ENCODE peak calls at places on chromosomes 16 and 17, in four cellular contexts. O is H1, Y is K562, V is HCT116. B is an unnamed sample.

GRCh38 chr17:51721711-51722110 is 436.8 kb downstream of the CA10 start:
- DNase-seq in V (no peak), O (no peak), Y (no peak), B (no peak)

GRCh38 chr16:68377221-68377620 is 66.4 kb downstream of the PRMT7 start:
- DNase-seq in V (no peak), Y (no peak), O (no peak), B (no peak)

GRCh38 chr17:34269969-34270368 is at the start of gene CCL7:
- DNase-seq in O (no peak), V (no peak), Y (no peak), B (no peak)

GRCh38 chr17:61414141-61414935 is 14.7 kb downstream of the TBX2 start:
- DNase-seq in Y (peak), O (peak), V (no peak), B (no peak)

GRCh38 chr17:15782809-15783208 is 50.7 kb downstream of the TBC1D26 start:
- DNase-seq in Y (no peak), O (no peak), V (no peak), B (no peak)

GRCh38 chr16:7390974-7391373 is 58.3 kb downstream of the RBFOX1 start:
- DNase-seq in O (no peak), V (no peak), Y (no peak), B (no peak)

GRCh38 chr17:34401165-34401564 is 38.1 kb upstream of the CCL1 start:
- DNase-seq in Y (no peak), V (no peak), O (no peak), B (no peak)

GRCh38 chr17:68305132-68305531 is 13.8 kb downstream of the ARSG start:
- DNase-seq in O (no peak), V (no peak), Y (no peak), B (no peak)

GRCh38 chr16:74760007-74760767 is 14.4 kb downstream of the FA2H start:
- DNase-seq in V (no peak), Y (no peak), O (no peak), B (no peak)

GRCh38 chr17:350706-351435 is 1.7 kb downstream of the RPH3AL start:
- DNase-seq in V (no peak), O (no peak), Y (no peak), B (peak)

GRCh38 chr17:57935833-57936807 is 19.1 kb downstream of the CUEDC1 start:
- DNase-seq in O (no peak), V (no peak), Y (no peak), B (peak)

GRCh38 chr16:50602531-50603205 is 54.5 kb downstream of the NKD1 start:
- DNase-seq in O (no peak), V (no peak), Y (no peak), B (no peak)

GRCh38 chr16:15403392-15403995 is 7.9 kb downstream of the MPV17L start:
- DNase-seq in Y (no peak), V (no peak), O (no peak), B (no peak)

GRCh38 chr17:15006421-15006820 is 258.7 kb downstream of the PMP22 start:
- DNase-seq in O (no peak), V (no peak), Y (no peak), B (no peak)

GRCh38 chr16:15952265-15952711 is 2.9 kb downstream of the ABCC1 start:
- DNase-seq in Y (no peak), V (no peak), O (no peak), B (peak)

GRCh38 chr16:57769541-57770145 is 32.6 kb downstream of the KIFC3 start:
- DNase-seq in Y (no peak), O (peak), V (no peak), B (no peak)

GRCh38 chr17:79951361-79952264 is 84.1 kb downstream of the TBC1D16 start:
- DNase-seq in O (no peak), Y (no peak), V (no peak), B (peak)

GRCh38 chr17:73799781-73800627 is 155.8 kb upstream of the SDK2 start:
- DNase-seq in O (no peak), V (no peak), Y (no peak), B (no peak)

GRCh38 chr17:42843358-42843934 is 934 bp upstream of the AOC2 start:
- DNase-seq in V (peak), O (no peak), Y (peak), B (peak)

GRCh38 chr16:51161440-51162195 is 10.5 kb upstream of the SALL1 start:
- DNase-seq in Y (no peak), O (peak), V (no peak), B (no peak)

GRCh38 chr16:27795992-27796614 is 246.2 kb downstream of the KATNIP start:
- DNase-seq in O (peak), Y (peak), V (peak), B (peak)

GRCh38 chr17:36183001-36183810 is 6.8 kb upstream of the TBC1D3B start:
- DNase-seq in O (peak), Y (peak), V (peak), B (peak)

GRCh38 chr17:38322156-38322779 is 21.5 kb downstream of the GPR179 start:
- DNase-seq in O (peak), Y (peak), V (peak), B (peak)

GRCh38 chr17:17325816-17326215 is 22.6 kb downstream of the NT5M start:
- DNase-seq in O (no peak), Y (no peak), V (no peak), B (no peak)

GRCh38 chr17:7782237-7782636 is 51.8 kb upstream of the KDM6B start:
- DNase-seq in Y (no peak), O (no peak), V (no peak), B (no peak)

GRCh38 chr16:31819948-31820347 is 53.7 kb upstream of the ZNF267 start:
- DNase-seq in O (no peak), V (no peak), Y (no peak), B (no peak)

GRCh38 chr17:21512307-21513011 is 136.3 kb downstream of the KCNJ12 start:
- DNase-seq in Y (no peak), O (no peak), V (no peak), B (no peak)

GRCh38 chr17:40004712-40005111 is 10.5 kb upstream of the CSF3 start:
- DNase-seq in Y (no peak), V (no peak), O (no peak), B (no peak)

GRCh38 chr16:48608452-48608851 is 1.5 kb downstream of the N4BP1 start:
- DNase-seq in Y (no peak), V (no peak), O (no peak), B (no peak)

GRCh38 chr17:72943826-72944689 is 148.4 kb downstream of the SLC39A11 start:
- DNase-seq in O (no peak), V (no peak), Y (no peak), B (no peak)

GRCh38 chr16:28538733-28539596 is at the start of gene NUPR1:
- DNase-seq in Y (no peak), O (no peak), V (no peak), B (peak)

GRCh38 chr17:77326636-77327035 is 185.9 kb downstream of the SEC14L1 start:
- DNase-seq in Y (no peak), V (no peak), O (no peak), B (no peak)

GRCh38 chr16:22937169-22937568 is 123.2 kb downstream of the HS3ST2 start:
- DNase-seq in Y (no peak), V (no peak), O (no peak), B (no peak)

GRCh38 chr17:50661795-50662391 is 27.2 kb downstream of the ABCC3 start:
- DNase-seq in V (peak), O (no peak), Y (peak), B (peak)

GRCh38 chr17:44911133-44912001 is 3.9 kb downstream of the GFAP start:
- DNase-seq in Y (peak), O (peak), V (peak), B (peak)

GRCh38 chr16:49483251-49483650 is 109.6 kb downstream of the C16orf78 start:
- DNase-seq in Y (no peak), O (no peak), V (no peak), B (no peak)

GRCh38 chr17:54780238-54780637 is 120.4 kb upstream of the TOM1L1 start:
- DNase-seq in V (no peak), O (no peak), Y (no peak), B (no peak)

DNA sequence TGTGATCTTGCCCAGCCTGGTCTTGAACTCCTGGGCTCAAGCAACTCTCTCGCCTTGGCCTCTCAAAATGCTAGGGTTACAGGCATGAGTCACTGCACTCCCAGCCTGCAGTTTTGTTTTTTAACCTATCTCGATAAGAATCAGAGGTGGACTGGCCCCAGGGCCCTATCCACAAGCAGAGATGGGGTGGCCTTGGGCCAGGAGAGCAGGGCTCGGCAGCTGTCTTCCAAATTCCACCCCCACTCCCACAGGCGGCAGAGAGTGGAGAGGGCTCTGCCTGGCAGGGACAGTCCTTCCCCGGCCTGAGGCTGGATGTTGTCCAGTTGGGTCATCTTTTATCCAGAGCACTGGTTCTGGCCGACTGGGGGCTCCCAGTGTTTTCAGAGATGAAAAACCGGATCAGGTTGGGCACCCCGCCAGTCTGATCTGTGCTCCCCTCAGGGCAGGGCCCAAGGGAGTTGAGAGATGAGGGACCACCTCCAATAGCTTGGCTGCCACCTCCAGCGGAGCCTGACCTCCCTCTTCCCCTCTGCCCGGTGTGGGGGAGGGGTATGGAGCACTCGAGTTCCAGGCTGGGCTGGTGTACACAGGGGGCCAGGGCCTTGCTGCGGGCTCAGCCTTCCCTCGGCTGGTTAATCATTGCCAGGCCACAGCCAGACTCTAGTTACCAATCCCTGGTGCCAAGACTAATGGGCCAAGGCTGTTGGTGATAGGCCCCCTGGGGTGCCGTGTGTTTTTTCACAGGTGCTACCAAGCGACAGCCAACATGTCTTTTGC is 30.3 kb upstream of the MYO15B start:
- DNase-seq in Y (peak), O (no peak), V (no peak), B (peak)
- TF ChIP-seq FOSL1 in Y (peak), O (no peak), V (no peak), B (peak)

GRCh38 chr17:32964541-32964940 is 27.1 kb upstream of the SPACA3 start:
- DNase-seq in V (no peak), O (no peak), Y (no peak), B (no peak)
- TF ChIP-seq FOSL1 in V (no peak), O (no peak), Y (no peak), B (no peak)

GRCh38 chr16:88638323-88639230 is at the start of gene IL17C:
- DNase-seq in V (no peak), O (peak), Y (peak), B (no peak)
- TF ChIP-seq FOSL1 in V (no peak), O (no peak), Y (no peak), B (no peak)

DNA sequence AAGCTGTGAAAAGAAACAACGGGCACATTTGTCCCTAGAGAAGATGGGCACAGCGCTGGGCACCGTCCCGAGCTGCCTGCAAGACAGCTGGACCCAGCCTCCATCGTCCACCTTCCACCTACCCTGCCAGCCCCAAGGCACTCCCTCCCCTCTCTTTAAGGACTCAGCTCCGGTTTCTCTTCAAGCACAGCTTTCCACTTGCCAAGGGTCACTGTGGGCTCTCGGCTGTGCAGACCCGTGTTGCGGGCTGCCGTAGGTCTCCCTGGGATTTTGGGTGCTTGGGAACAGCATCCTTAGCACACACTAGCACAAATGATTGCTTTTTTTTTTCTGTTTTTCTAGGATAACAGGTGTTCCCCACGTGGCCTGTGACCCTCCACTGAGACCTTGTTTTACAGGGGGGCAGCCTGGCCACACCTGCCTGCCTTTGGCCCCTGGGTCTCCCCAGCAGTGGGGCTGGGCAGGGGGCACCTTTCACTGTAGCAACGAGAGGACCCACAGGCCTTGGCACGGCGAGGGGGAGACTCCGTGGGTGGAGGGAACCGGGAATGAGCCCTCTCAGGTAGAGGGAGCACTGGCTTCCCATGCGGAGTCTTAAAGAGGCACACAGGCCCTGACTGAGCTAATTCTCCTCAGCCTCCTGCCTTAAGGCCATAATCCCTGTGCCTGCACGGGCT is 1.4 kb downstream of the CHMP6 start:
- DNase-seq in Y (no peak), V (no peak), O (no peak), B (no peak)
- TF ChIP-seq FOSL1 in Y (no peak), V (no peak), O (no peak), B (no peak)

GRCh38 chr17:59371426-59372099 is 40.1 kb downstream of the YPEL2 start:
- DNase-seq in Y (no peak), O (no peak), V (no peak), B (peak)
- TF ChIP-seq FOSL1 in Y (no peak), O (no peak), V (no peak), B (no peak)

GRCh38 chr16:84310642-84311041 is 16.0 kb downstream of the WFDC1 start:
- DNase-seq in Y (no peak), V (no peak), O (no peak), B (no peak)

GRCh38 chr16:84314373-84314772 is 19.7 kb downstream of the WFDC1 start:
- DNase-seq in Y (no peak), O (no peak), V (no peak), B (no peak)

GRCh38 chr16:84314814-84315213 is 20.1 kb downstream of the WFDC1 start:
- DNase-seq in V (no peak), O (no peak), Y (no peak), B (no peak)

GRCh38 chr16:84313921-84314320 is 19.2 kb downstream of the WFDC1 start:
- DNase-seq in Y (no peak), O (no peak), V (no peak), B (no peak)

GRCh38 chr16:84312783-84313382 is 18.2 kb downstream of the WFDC1 start:
- DNase-seq in O (peak), Y (no peak), V (peak), B (no peak)
- TF ChIP-seq FOSL1 in O (no peak), Y (no peak), V (no peak), B (no peak)

GRCh38 chr16:66298571-66299120 is 67.8 kb upstream of the CDH5 start:
- DNase-seq in O (no peak), V (no peak), Y (no peak), B (no peak)
- TF ChIP-seq FOSL1 in O (no peak), V (no peak), Y (no peak), B (no peak)

GRCh38 chr16:84072014-84072413 is 29.4 kb upstream of the SLC38A8 start:
- DNase-seq in Y (no peak), O (no peak), V (no peak), B (no peak)
- TF ChIP-seq FOSL1 in Y (no peak), O (no peak), V (no peak), B (no peak)

DNA sequence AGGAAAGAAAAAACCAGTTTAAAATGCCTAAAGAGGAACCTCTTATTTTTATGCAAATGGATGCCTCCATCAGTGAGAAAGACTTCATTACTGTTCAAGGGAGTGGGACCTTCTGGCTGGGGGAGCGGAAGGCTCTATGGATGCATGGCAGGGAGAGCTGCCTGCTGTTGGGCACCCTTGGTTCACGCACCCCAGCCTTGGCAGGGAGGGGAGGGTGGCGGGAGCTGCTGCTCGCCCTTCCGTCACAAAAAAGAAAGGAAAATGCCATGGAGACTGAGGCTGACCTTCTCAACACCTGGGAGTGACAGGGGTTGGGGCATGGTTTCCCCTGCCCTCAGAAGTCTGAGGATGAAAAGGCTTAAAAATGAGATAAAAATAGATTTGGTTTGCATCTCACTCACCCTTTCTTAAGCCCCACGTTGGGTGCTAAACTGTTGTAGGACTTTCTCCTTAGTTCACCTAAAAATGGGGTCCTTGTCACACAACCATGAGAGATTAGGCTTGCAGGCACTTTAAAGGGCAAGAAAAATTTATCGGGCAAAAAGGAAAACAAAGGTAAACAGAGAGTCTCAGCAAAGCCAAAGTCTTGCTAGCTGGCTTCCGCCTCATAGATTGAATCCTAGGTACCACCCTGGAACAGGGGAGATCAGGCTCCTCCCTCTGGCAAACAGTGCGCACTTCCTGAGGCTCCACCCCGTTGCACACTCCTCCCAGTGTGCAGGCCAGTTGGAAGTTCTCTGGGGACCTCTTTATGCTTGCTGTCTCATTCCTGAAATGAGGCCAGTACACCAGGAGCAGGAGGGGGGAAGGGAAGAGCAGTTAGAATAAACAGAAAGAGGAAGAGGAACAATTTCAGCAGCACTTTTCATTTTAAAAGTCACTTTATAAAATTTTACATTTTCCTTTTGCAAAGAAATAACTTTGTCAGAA is 31.6 kb downstream of the PHKB start:
- DNase-seq in Y (peak), V (no peak), O (no peak), B (peak)
- TF ChIP-seq FOSL1 in Y (no peak), V (no peak), O (no peak), B (no peak)

GRCh38 chr17:27747462-27748359 is 52.6 kb downstream of the NOS2 start:
- DNase-seq in Y (peak), O (peak), V (peak), B (no peak)

GRCh38 chr17:27741971-27742370 is 58.4 kb downstream of the NOS2 start:
- DNase-seq in Y (no peak), O (peak), V (no peak), B (no peak)

GRCh38 chr17:27746881-27747280 is 53.4 kb downstream of the NOS2 start:
- DNase-seq in O (no peak), V (no peak), Y (no peak), B (no peak)

GRCh38 chr17:27741361-27741861 is 58.9 kb downstream of the NOS2 start:
- DNase-seq in Y (no peak), O (peak), V (no peak), B (no peak)

GRCh38 chr17:27743288-27743885 is 56.9 kb downstream of the NOS2 start:
- DNase-seq in O (peak), V (no peak), Y (no peak), B (no peak)
- TF ChIP-seq FOSL1 in O (no peak), V (no peak), Y (no peak), B (no peak)